ENCODE peak calls at places on chromosomes 11 and 22, in six cellular contexts. K is adrenal gland, C is H9, A is mammary epithelial cell, J is AG04450, T is lower lobe of right lung. G is an unnamed sample.

GRCh38 chr11:37657645-37658044 is 1059.6 kb upstream of the RAG2 start:
- DNase-seq in A (peak), J (no peak), K (no peak), T (no peak), C (no peak), G (no peak)

GRCh38 chr22:37848587-37849088 is 581 bp upstream of the EIF3L start:
- DNase-seq in K (no peak), J (no peak), C (no peak), T (no peak), A (peak), G (no peak)

GRCh38 chr11:91585035-91585801 is 639.4 kb upstream of the FAT3 start:
- DNase-seq in T (no peak), C (no peak), A (no peak), J (no peak), K (no peak), G (no peak)

GRCh38 chr11:130451261-130452019 is 3.0 kb downstream of the ADAMTS15 start:
- DNase-seq in A (no peak), J (no peak), C (no peak), K (peak), T (no peak), G (peak)

GRCh38 chr11:44813401-44813800 is 86.6 kb downstream of the TSPAN18 start:
- DNase-seq in C (no peak), A (no peak), K (peak), J (no peak), T (no peak), G (no peak)

GRCh38 chr11:122115520-122116343 is at the start of gene BLID:
- DNase-seq in T (peak), C (peak), A (no peak), K (no peak), J (no peak), G (peak)

GRCh38 chr11:14418801-14419417 is 59.9 kb upstream of the RRAS2 start:
- DNase-seq in J (no peak), C (peak), K (no peak), T (no peak), A (no peak), G (no peak)

GRCh38 chr22:44455151-44455962 is 42.7 kb downstream of the RTL6 start:
- DNase-seq in K (no peak), J (no peak), T (no peak), C (no peak), A (no peak), G (no peak)

GRCh38 chr11:66975403-66976047 is 421 bp downstream of the C11orf86 start:
- DNase-seq in C (peak), T (no peak), J (no peak), K (no peak), A (no peak), G (no peak)

GRCh38 chr22:39503590-39503989 is 1.5 kb downstream of the MIEF1 start:
- DNase-seq in T (peak), C (no peak), K (peak), A (no peak), J (no peak), G (no peak)

GRCh38 chr11:62201376-62201775 is 7.1 kb upstream of the SCGB2A1 start:
- DNase-seq in T (no peak), K (no peak), J (no peak), C (no peak), A (peak), G (no peak)

GRCh38 chr11:33062137-33062536 is 22.8 kb downstream of the TCP11L1 start:
- DNase-seq in A (no peak), K (no peak), J (no peak), C (no peak), T (no peak), G (no peak)

GRCh38 chr11:59822989-59823566 is 12.5 kb upstream of the MRPL16 start:
- DNase-seq in A (peak), C (no peak), T (no peak), K (peak), J (peak), G (peak)

GRCh38 chr11:1877211-1878133 is 14.2 kb downstream of the PRR33 start:
- DNase-seq in C (no peak), J (no peak), T (peak), K (peak), A (no peak), G (peak)

GRCh38 chr11:76709756-76710155 is 39.2 kb upstream of the LRRC32 start:
- DNase-seq in A (no peak), K (no peak), T (no peak), J (no peak), C (no peak), G (no peak)

GRCh38 chr11:32434116-32434386 is 1.3 kb downstream of the WT1 start:
- DNase-seq in A (no peak), K (no peak), C (no peak), J (no peak), T (no peak), G (no peak)

GRCh38 chr11:10415817-10416392 is 39.2 kb upstream of the AMPD3 start:
- DNase-seq in J (no peak), A (no peak), K (no peak), C (no peak), T (no peak), G (no peak)
- TF ChIP-seq CTCF in J (no peak), A (no peak), K (peak), C (peak), T (no peak), G (no peak)

DNA sequence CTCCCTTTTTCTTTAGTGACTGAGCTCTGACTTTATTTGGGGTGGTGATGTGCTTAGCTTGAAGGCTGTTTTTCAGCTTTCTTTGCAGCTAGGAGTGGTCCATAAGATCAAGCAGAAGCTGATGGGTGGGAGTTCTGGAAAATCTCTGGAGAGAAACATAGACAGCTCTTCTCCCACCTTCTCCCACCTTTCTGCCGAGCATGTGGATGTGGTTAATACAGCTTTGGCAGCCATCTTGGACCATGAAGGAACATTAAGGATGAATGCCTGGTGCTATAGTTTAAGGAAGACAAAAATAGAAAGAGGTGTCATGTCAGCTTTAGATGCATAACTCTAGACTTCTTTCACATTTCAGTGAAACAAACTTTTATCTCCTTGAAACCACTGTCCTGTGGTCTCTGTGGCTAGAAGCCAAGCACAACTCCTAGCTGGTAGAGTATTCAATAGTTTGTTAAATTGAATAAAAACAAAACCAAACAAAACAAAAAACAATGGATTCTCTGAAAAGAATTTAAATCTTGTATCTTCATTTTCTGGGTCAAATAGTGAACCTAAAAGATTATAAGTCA is 203.6 kb upstream of the SESN3 start:
- DNase-seq in A (no peak), C (no peak), K (no peak), J (no peak), T (no peak), G (no peak)
- H3K27ac ChIP-seq in A (no peak), C (no peak), K (no peak), J (no peak), T (no peak), G (no peak)

GRCh38 chr22:43096420-43096819 is 7.2 kb upstream of the TTLL1 start:
- DNase-seq in C (no peak), T (no peak), J (no peak), K (no peak), A (no peak), G (no peak)

GRCh38 chr22:43094551-43094950 is 5.4 kb upstream of the TTLL1 start:
- DNase-seq in K (no peak), C (no peak), A (no peak), T (no peak), J (no peak), G (no peak)

GRCh38 chr22:43090130-43090789 is 1.1 kb upstream of the TTLL1 start:
- DNase-seq in A (peak), C (no peak), J (no peak), T (peak), K (peak), G (peak)

GRCh38 chr22:43092085-43092484 is 2.9 kb upstream of the TTLL1 start:
- DNase-seq in C (no peak), J (no peak), A (no peak), K (no peak), T (no peak), G (no peak)

GRCh38 chr22:43094085-43094484 is 4.9 kb upstream of the TTLL1 start:
- DNase-seq in C (peak), A (peak), J (no peak), T (peak), K (peak), G (no peak)
- TF ChIP-seq CTCF in C (peak), A (no peak), J (no peak), T (no peak), K (peak), G (no peak)

DNA sequence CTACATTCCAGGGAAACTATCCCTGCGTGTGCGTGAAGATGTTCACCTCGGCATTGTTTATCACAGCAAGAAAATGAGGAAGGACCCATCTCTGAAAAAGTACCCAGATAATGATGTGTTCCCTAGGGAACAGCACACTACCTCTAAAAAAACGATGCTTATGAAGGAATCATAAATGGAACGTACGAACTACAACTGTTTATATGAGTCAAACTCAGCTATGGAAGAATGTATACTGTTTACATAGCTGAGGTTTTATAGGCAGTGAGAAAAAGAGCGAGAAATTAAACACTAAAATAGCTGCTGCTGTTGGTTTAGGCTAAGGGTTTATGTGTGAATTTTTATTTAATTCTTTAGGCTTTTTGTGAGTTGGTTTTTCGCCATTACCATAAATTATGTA is 48.9 kb downstream of the APOL1 start:
- DNase-seq in K (no peak), T (no peak), J (peak), A (no peak), C (no peak), G (no peak)
- H3K27ac ChIP-seq in K (no peak), T (no peak), J (peak), A (no peak), C (no peak), G (peak)

GRCh38 chr11:128905345-128906184 is 14.4 kb downstream of the KCNJ5 start:
- DNase-seq in K (peak), A (peak), T (peak), C (peak), J (no peak), G (no peak)

GRCh38 chr11:128904303-128904871 is 13.2 kb downstream of the KCNJ5 start:
- DNase-seq in A (no peak), J (no peak), C (no peak), T (no peak), K (no peak), G (no peak)

GRCh38 chr11:128908391-128909246 is 17.5 kb downstream of the KCNJ5 start:
- DNase-seq in J (peak), C (no peak), A (peak), T (peak), K (peak), G (peak)

GRCh38 chr11:128904872-128905344 is 13.8 kb downstream of the KCNJ5 start:
- DNase-seq in C (peak), K (peak), A (peak), T (peak), J (no peak), G (no peak)

DNA sequence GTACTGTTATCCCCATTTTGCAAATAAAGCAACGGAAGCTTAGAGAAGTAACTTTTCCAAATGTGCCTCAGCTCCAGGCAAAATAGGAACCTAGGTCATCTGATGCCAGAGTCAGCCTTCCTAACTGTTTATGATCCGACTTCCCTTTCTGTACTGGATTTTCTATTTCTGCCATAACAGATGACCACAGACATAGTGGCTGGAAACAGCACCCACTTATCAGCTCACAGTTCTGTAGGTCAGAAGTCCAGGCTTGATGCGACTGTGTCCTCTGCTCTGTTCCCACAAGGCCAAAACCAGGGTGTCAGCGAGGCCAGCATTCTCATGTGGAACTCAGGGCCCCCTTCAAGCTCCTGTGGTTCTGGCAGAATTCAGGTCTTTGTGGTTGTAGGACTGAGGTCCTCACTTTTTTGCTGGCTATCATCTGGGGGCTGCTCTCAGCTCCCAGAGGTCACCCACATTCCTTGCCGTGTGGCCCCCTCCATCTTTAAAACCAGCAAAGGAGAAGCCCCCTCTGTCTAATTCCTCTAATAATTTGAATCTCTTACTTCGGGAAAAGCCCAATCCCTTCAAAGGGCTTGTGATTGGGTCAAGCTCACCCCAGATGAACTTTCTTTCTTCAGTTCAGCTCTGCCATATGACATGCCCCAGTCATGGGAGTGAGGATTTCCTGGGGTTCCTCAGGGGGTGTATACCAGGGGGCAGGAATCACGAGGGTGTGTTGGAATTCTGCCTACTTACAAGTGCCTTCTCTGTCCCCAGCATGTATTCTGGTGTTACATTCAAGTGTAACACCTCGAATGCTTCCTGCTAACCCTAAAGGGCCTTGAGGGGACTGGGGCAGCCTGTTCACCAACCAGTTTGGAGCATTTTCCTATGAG is 15.3 kb downstream of the KCNJ5 start:
- DNase-seq in K (no peak), A (no peak), C (no peak), T (no peak), J (no peak), G (no peak)
- TF ChIP-seq CTCF in K (no peak), A (no peak), C (no peak), T (no peak), J (no peak), G (no peak)

GRCh38 chr22:46354176-46354992 is 18.9 kb downstream of the TRMU start:
- DNase-seq in T (peak), K (no peak), J (no peak), C (peak), A (no peak), G (no peak)

GRCh38 chr22:46353483-46354105 is 18.1 kb downstream of the TRMU start:
- DNase-seq in A (no peak), J (no peak), T (no peak), K (peak), C (no peak), G (no peak)

GRCh38 chr22:46351767-46352166 is 16.3 kb downstream of the TRMU start:
- DNase-seq in A (no peak), K (no peak), J (no peak), C (no peak), T (peak), G (no peak)

GRCh38 chr22:46352276-46352675 is 16.8 kb downstream of the TRMU start:
- DNase-seq in A (no peak), K (no peak), T (peak), J (no peak), C (peak), G (no peak)

GRCh38 chr22:46352691-46353386 is 17.3 kb downstream of the TRMU start:
- DNase-seq in A (peak), C (peak), T (peak), K (peak), J (no peak), G (peak)
- H3K27ac ChIP-seq in A (no peak), C (no peak), T (peak), K (peak), J (no peak), G (no peak)

DNA sequence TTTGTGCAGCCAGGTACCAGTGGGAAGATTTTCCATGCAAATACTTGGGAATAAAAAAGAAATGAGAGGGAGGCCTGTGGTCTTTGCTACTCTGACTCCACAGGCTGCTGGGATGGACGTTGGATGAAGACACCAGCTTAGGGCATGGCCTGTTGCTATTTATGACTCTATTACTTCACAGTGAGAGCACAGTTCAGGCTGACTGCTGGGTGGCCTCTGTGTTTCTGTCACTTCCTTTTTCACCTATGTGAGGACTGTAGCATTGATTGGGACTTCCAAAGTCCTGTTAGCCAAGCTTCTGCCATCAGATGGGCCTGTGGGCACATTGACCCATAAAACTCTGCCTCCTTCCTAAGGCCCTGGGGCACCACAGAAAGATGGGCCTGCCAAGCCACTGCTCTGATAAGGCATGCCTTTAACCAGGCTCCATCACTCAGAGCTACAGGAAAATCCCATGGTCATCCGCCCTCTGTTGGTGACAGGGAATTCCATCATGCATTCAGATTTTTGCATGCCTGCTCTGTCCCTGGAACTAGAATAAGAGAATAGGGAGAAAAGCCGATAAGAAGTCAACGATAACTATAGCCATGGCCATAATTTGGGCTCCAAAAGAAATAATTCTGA is 64.6 kb downstream of the KCNJ1 start:
- DNase-seq in T (no peak), C (peak), K (no peak), J (no peak), A (peak), G (peak)
- TF ChIP-seq CTCF in T (peak), C (peak), K (peak), J (peak), A (peak), G (peak)

GRCh38 chr11:128477811-128478210 is 109.5 kb downstream of the ETS1 start:
- DNase-seq in T (no peak), K (no peak), A (no peak), J (no peak), C (no peak), G (no peak)
- H3K27ac ChIP-seq in T (no peak), K (no peak), A (no peak), J (no peak), C (no peak), G (no peak)